ENCODE peak calls at places on chromosomes 2 and 18, in seven cellular contexts. I is CD14-positive monocyte; M is cardiac muscle cell; D is CD4-positive, alpha-beta T cell; N is stomach; T is GM12865; Q is pancreas. F is an unnamed sample.
A peak's percentile ranks its signal among the peaks of the same experiment; 100 is the strongest.

GRCh38 chr2:190804182-190804795 is 76.3 kb upstream of the GLS start:
- DNase-seq in I (no peak), M (peak; percentile 54), D (no peak), N (no peak), T (no peak), Q (no peak), F (no peak)

GRCh38 chr2:230843130-230843529 is 21.6 kb upstream of the ITM2C start:
- DNase-seq in I (no peak), M (no peak), D (no peak), N (no peak), T (no peak), Q (no peak), F (no peak)

GRCh38 chr18:23880931-23881330 is 133.6 kb upstream of the TTC39C start:
- DNase-seq in I (no peak), M (no peak), D (no peak), N (no peak), T (no peak), Q (no peak), F (no peak)

GRCh38 chr2:46007412-46007811 is 289.8 kb upstream of the EPAS1 start:
- DNase-seq in I (no peak), M (no peak), D (no peak), N (no peak), T (no peak), Q (no peak), F (no peak)

GRCh38 chr2:162058973-162059668 is 14.9 kb downstream of the DPP4 start:
- DNase-seq in I (no peak), M (peak; percentile 24), D (no peak), N (no peak), T (peak; percentile 88), Q (no peak), F (no peak)

GRCh38 chr18:11004294-11004693 is 145.1 kb downstream of the PIEZO2 start:
- DNase-seq in I (no peak), M (peak; percentile 18), D (no peak), N (no peak), T (peak; percentile 26), Q (no peak), F (no peak)

GRCh38 chr2:26560892-26561291 is 80.3 kb downstream of the CIB4 start:
- DNase-seq in I (no peak), M (no peak), D (no peak), N (no peak), T (no peak), Q (no peak), F (no peak)

GRCh38 chr2:201261471-201261870 is 1.1 kb downstream of the CASP8 start:
- DNase-seq in I (peak; percentile 49), M (no peak), D (peak; percentile 51), N (no peak), T (peak; percentile 22), Q (no peak), F (no peak)

GRCh38 chr2:50529600-50530218 is 502.2 kb downstream of the NRXN1 start:
- DNase-seq in I (no peak), M (peak; percentile 62), D (no peak), N (no peak), T (peak; percentile 44), Q (no peak), F (no peak)

GRCh38 chr2:215843579-215843978 is 169.8 kb downstream of the MREG start:
- DNase-seq in I (no peak), M (peak; percentile 57), D (no peak), N (no peak), T (no peak), Q (no peak), F (no peak)

GRCh38 chr18:73551211-73551610 is 596.4 kb downstream of the FBXO15 start:
- DNase-seq in I (no peak), M (no peak), D (no peak), N (no peak), T (no peak), Q (no peak), F (no peak)

GRCh38 chr2:187654535-187654934 is 100.3 kb upstream of the TFPI start:
- DNase-seq in I (no peak), M (no peak), D (no peak), N (peak; percentile 30), T (peak; percentile 31), Q (no peak), F (no peak)

GRCh38 chr2:107334311-107334710 is 448.3 kb upstream of the ST6GAL2 start:
- DNase-seq in I (no peak), M (peak; percentile 16), D (no peak), N (no peak), T (no peak), Q (no peak), F (no peak)

GRCh38 chr2:64062840-64063239 is 43.6 kb upstream of the VPS54 start:
- DNase-seq in I (no peak), M (peak; percentile 34), D (no peak), N (no peak), T (peak; percentile 64), Q (peak; percentile 61), F (no peak)

GRCh38 chr2:107817378-107817777 is 9.3 kb upstream of the RGPD4 start:
- DNase-seq in I (no peak), M (no peak), D (no peak), N (no peak), T (no peak), Q (no peak), F (no peak)

GRCh38 chr18:63025251-63025710 is 294.3 kb downstream of the BCL2 start:
- DNase-seq in I (no peak), M (peak; percentile 14), D (no peak), N (no peak), T (no peak), Q (no peak), F (no peak)

GRCh38 chr2:85095094-85095493 is 38.1 kb upstream of the TCF7L1 start:
- DNase-seq in I (no peak), M (peak; percentile 74), D (no peak), N (no peak), T (no peak), Q (no peak), F (no peak)

GRCh38 chr2:135709992-135710391 is 31.7 kb upstream of the UBXN4 start:
- DNase-seq in I (peak; percentile 54), M (peak; percentile 63), D (peak; percentile 73), N (peak; percentile 67), T (peak; percentile 56), Q (peak; percentile 28), F (no peak)

GRCh38 chr2:96090527-96090926 is 25.8 kb downstream of the ADRA2B start:
- DNase-seq in I (peak; percentile 5), M (peak; percentile 12), D (no peak), N (no peak), T (no peak), Q (no peak), F (no peak)

GRCh38 chr2:21095178-21095577 is 28.6 kb upstream of the TDRD15 start:
- DNase-seq in I (no peak), M (no peak), D (no peak), N (no peak), T (no peak), Q (no peak), F (no peak)

GRCh38 chr2:27833931-27834330 is 56.3 kb downstream of the RBKS start:
- DNase-seq in I (no peak), M (no peak), D (no peak), N (no peak), T (no peak), Q (no peak), F (no peak)

GRCh38 chr2:88603146-88603545 is 24.1 kb downstream of the EIF2AK3 start:
- DNase-seq in I (no peak), M (peak; percentile 64), D (no peak), N (no peak), T (no peak), Q (no peak), F (no peak)

GRCh38 chr2:98561902-98562695 is 46.2 kb downstream of the COA5 start:
- DNase-seq in I (no peak), M (no peak), D (no peak), N (no peak), T (no peak), Q (no peak), F (no peak)

GRCh38 chr18:42611134-42611533 is 504.4 kb downstream of the RIT2 start:
- DNase-seq in I (no peak), M (no peak), D (no peak), N (no peak), T (no peak), Q (no peak), F (no peak)

DNA sequence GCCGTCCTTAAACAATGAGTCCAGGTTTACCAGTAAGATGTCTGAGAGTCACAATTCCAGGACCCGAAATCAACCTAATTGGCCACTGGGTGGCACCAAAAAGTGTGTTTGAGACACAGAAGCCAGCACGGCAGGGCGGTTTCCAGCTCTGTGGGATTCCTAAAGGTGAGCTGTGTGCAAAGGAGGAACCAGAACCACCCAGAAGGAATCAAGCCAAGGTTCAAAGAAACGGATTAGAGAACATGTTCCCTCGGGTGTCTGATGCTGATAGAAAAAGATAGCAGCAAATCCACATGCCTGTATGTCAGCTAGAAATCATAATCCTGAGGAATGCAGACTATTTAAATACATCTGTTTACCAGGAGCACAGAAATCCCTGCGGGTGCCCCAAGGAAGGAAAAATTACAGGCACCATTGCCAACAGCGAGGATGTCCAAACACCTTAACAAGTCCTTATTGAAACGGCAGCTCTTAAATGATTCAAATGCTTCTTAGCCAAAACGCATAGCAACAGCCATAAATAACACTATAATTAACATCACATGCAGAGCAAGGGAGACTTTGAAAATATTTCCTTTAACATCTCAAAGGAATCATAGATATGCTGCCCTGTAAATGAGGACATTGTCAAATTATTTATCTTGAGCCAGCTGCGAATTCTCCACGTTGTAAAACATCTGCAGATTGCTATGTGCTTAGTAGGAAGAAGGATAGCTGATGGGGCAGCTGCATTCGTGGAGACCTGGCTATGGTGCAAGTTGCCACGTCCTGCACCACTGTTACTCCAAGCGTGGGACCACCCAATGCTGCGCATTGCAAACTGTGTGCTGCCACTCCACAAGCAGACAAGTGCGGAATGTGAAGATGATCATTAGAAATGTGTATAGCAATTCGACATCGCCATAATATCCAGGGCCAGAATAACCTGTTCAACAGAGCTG is 318.7 kb upstream of the NCKAP5 start:
- DNase-seq in I (no peak), M (peak; percentile 61), D (peak; percentile 32), N (peak; percentile 83), T (peak; percentile 70), Q (peak; percentile 64), F (no peak)
- TF ChIP-seq CTCF in I (no peak), M (peak; percentile 65), D (peak; percentile 54), N (peak; percentile 28), T (peak; percentile 63), Q (peak; percentile 42), F (peak; percentile 90)

DNA sequence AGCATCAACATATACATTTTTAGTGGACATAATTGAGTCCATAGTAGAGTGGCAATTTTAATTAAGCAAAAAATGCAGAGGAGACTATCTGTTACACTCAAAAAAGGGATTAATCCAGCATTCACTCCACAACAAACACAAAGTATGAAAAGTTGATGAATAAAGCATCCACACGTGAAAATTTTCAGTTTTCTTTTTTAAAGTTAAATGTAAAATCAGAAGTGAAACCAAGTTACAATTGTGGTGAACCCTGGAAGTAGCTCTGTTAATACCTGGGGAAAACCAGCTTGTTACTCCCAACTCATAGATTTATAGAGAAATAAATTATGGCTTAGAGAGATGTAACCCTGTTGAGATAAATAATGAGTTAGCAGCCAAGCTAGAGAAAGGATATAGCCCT is 807.8 kb downstream of the TRIB2 start:
- DNase-seq in I (no peak), M (no peak), D (no peak), N (no peak), T (peak; percentile 57), Q (no peak), F (no peak)
- TF ChIP-seq CTCF in I (no peak), M (no peak), D (no peak), N (no peak), T (no peak), Q (no peak), F (no peak)

GRCh38 chr2:214587442-214587841 is 176.6 kb downstream of the VWC2L start:
- DNase-seq in I (no peak), M (no peak), D (no peak), N (no peak), T (peak; percentile 18), Q (no peak), F (no peak)
- TF ChIP-seq CTCF in I (no peak), M (no peak), D (no peak), N (no peak), T (peak; percentile 32), Q (no peak), F (peak; percentile 40)

GRCh38 chr2:167264380-167264779 is 376.1 kb downstream of the XIRP2 start:
- DNase-seq in I (no peak), M (peak; percentile 21), D (no peak), N (no peak), T (peak; percentile 2), Q (no peak), F (no peak)
- TF ChIP-seq CTCF in I (no peak), M (peak; percentile 37), D (no peak), N (no peak), T (no peak), Q (no peak), F (peak; percentile 78)